ENCODE peak calls at places on chromosomes 7 and 10, in four cellular contexts. Y is mammary epithelial cell, K is H9, T is fibroblast of lung. G is an unnamed sample. For H3K79me2, the result is how much of the 10 kb centered on the place peaks cover.

GRCh38 chr7:29311314-29311713 is 116.7 kb downstream of the CHN2 start:
- DNase-seq in Y (no peak), K (no peak), T (no peak), G (no peak)

GRCh38 chr7:35797311-35797710 is 3.5 kb upstream of the SEPTIN7 start:
- DNase-seq in Y (no peak), K (no peak), T (no peak), G (no peak)

GRCh38 chr7:130430841-130431713 is 9.7 kb downstream of the CEP41 start:
- DNase-seq in Y (peak), K (no peak), T (peak), G (no peak)

GRCh38 chr7:72170489-72170888 is 241.6 kb downstream of the CALN1 start:
- DNase-seq in Y (no peak), K (no peak), T (no peak), G (no peak)

GRCh38 chr10:108545921-108546320 is 1377.4 kb downstream of the XPNPEP1 start:
- DNase-seq in Y (no peak), K (peak), T (no peak), G (peak)

GRCh38 chr7:48708635-48709034 is 215.7 kb upstream of the CDC14C start:
- DNase-seq in Y (peak), K (peak), T (no peak), G (no peak)

GRCh38 chr10:96268341-96268909 is 2.9 kb downstream of the BLNK start:
- DNase-seq in Y (no peak), K (no peak), T (no peak), G (no peak)

GRCh38 chr7:25196132-25196896 is 32.0 kb downstream of the NPVF start:
- DNase-seq in Y (no peak), K (no peak), T (peak), G (no peak)

GRCh38 chr7:4776160-4776623 is 769 bp downstream of the AP5Z1 start:
- DNase-seq in Y (peak), K (no peak), T (no peak), G (no peak)

DNA sequence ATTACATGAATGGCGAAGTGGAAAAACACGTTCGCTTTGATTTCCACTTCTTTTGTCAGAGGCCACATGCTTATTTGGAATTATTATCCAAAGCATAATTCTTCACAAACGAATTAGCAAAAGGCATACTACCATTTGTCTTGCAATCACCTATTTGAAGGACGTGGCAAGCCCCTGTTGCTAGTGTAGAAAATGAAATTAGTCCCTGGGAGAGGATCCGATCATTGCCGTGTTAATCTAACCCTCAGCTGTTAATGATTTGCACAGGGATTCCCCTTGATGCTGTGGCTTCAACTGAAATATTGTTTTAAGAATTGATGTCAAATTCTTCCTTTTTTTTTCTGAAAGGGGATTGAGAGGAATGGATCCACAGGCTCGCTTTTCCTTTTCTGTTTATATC is 4.6 kb downstream of the AGMO start:
- DNase-seq in Y (no peak), K (no peak), T (no peak), G (no peak)
- H3K9ac ChIP-seq in Y (no peak), K (no peak), T (no peak), G (no peak)

GRCh38 chr10:126204320-126204719 is 184.0 kb downstream of the ADAM12 start:
- DNase-seq in Y (peak), K (no peak), T (no peak), G (no peak)

GRCh38 chr10:126207313-126207771 is 180.9 kb downstream of the ADAM12 start:
- DNase-seq in Y (no peak), K (no peak), T (peak), G (no peak)

GRCh38 chr10:126208736-126209317 is 179.4 kb downstream of the ADAM12 start:
- DNase-seq in Y (no peak), K (no peak), T (no peak), G (no peak)

GRCh38 chr10:126203746-126204145 is 184.5 kb downstream of the ADAM12 start:
- DNase-seq in Y (no peak), K (no peak), T (no peak), G (no peak)

DNA sequence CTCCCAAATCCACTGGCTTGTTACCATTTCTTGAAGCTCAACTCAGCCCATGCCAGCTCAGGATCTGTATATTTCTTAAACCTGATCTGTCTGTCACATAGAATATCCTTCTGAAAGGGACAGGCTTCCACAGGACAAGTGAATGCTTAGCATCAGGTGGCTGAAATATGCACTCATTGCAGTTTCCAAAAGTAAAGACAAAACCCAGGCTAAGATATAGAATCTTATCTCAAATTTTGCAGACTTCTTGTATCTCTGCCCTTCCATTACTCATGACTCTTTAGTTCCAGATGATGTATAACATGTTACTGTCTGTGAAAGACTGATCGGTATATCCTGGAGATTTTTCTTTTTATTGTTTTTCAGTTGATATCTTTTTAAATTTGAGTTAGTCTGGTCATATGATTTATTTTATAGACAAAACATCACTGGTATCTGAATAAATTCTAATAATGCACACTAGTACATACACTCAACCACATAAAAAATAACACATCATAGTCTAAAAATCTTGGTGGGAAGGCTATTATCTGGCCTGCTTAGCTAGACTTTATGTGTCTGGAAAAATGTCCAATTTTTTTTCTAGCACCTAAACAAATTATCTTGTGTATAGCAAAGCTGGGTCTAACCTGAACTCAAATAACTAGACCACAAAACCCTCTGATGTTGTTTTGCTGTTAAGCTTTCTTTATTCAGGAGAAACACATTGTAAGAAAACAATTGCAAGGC is 182.6 kb downstream of the ADAM12 start:
- DNase-seq in Y (no peak), K (no peak), T (no peak), G (no peak)
- H3K79me2 ChIP-seq in Y (under half), K (under half), T (under half), G (under half)

GRCh38 chr10:34931216-34931615 is 116.1 kb upstream of the PARD3 start:
- DNase-seq in Y (no peak), K (no peak), T (no peak), G (no peak)
- H2AFZ ChIP-seq in Y (no peak), K (no peak), T (no peak), G (no peak)

GRCh38 chr7:45575501-45576248 is 1.5 kb downstream of the ADCY1 start:
- DNase-seq in Y (no peak), K (peak), T (no peak), G (no peak)
- H3K9ac ChIP-seq in Y (no peak), K (peak), T (no peak), G (peak)